ENCODE peak calls at places on chromosomes 3 and 15, in four cellular contexts. D is fibroblast of lung, W is neural progenitor cell, B is astrocyte. J is an unnamed sample. For H4K20me1, the result is how much of the 10 kb centered on the place peaks cover.

GRCh38 chr3:97432914-97433313 is 331.6 kb upstream of the ARL6 start:
- DNase-seq in D (no peak), W (no peak), B (no peak), J (no peak)

GRCh38 chr15:65583701-65584100 is 27.2 kb downstream of the INTS14 start:
- DNase-seq in D (peak), W (peak), B (peak), J (no peak)

GRCh38 chr3:170437696-170438407 is 19.2 kb downstream of the CLDN11 start:
- DNase-seq in D (no peak), W (no peak), B (no peak), J (no peak)

GRCh38 chr3:23738946-23739345 is 66.8 kb upstream of the UBE2E1 start:
- DNase-seq in D (peak), W (no peak), B (peak), J (no peak)

GRCh38 chr3:50480471-50480870 is 23.0 kb downstream of the CACNA2D2 start:
- DNase-seq in D (no peak), W (no peak), B (no peak), J (no peak)

GRCh38 chr3:106631378-106632083 is 745.7 kb upstream of the CCDC54 start:
- DNase-seq in D (peak), W (no peak), B (peak), J (no peak)

GRCh38 chr3:155233213-155233612 is 60.3 kb downstream of the STRIT1 start:
- DNase-seq in D (peak), W (no peak), B (peak), J (peak)

GRCh38 chr3:128969993-128970740 is 23.7 kb downstream of the CFAP92 start:
- DNase-seq in D (peak), W (peak), B (no peak), J (peak)

GRCh38 chr3:103077910-103078309 is 643.1 kb downstream of the ZPLD1 start:
- DNase-seq in D (no peak), W (no peak), B (no peak), J (no peak)

GRCh38 chr15:36758800-36759199 is 179.4 kb downstream of the CDIN1 start:
- DNase-seq in D (no peak), W (no peak), B (no peak), J (no peak)

GRCh38 chr15:101325263-101326025 is 30.4 kb upstream of the SNRPA1 start:
- DNase-seq in D (no peak), W (no peak), B (no peak), J (peak)

GRCh38 chr3:39378092-39378491 is 5.1 kb upstream of the SLC25A38 start:
- DNase-seq in D (peak), W (peak), B (no peak), J (no peak)

GRCh38 chr3:100108464-100109079 is 5.7 kb downstream of the FILIP1L start:
- DNase-seq in D (no peak), W (no peak), B (no peak), J (no peak)

GRCh38 chr3:171184372-171184771 is 157.9 kb upstream of the SLC2A2 start:
- DNase-seq in D (no peak), W (no peak), B (no peak), J (no peak)

DNA sequence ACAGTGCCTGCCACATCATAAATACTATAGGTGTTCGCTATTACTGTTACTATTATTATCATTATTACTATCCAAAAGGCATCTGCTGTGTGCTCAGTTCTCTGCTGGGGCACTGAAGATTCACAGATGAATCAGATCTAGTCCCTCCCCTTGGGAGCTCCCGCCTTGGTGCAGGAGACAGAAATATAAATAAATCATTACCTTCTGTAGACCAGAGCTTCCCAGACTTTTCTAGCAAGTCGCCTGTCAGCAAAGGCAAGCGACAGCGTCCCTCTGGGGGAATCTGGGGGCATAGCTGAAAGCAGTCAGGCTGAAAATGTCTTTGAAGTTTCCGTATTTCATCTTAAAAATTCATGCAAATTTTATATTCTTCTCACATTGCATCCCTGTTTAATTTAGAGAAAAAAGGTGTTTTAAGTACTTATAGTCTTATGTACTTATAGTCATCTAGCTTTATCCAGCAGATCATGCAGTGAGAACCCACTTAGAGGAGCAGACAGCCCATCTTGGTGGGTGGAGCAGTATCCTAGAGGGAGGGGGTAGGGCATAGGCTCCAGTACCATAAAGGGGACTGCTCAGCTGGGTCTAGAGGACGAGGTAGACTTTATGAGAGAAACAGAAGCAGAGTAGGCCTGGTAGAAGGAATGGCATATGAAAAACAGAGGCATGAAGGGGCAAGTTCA is 10.4 kb upstream of the BRPF1 start:
- DNase-seq in D (no peak), W (no peak), B (no peak), J (no peak)
- H3K4me2 ChIP-seq in D (no peak), W (no peak), B (no peak), J (no peak)

GRCh38 chr3:44965165-44965564 is 10.8 kb downstream of the ZDHHC3 start:
- DNase-seq in D (no peak), W (no peak), B (no peak), J (no peak)
- H4K20me1 ChIP-seq in D (under half), W (under half), B (half or more), J (under half)

GRCh38 chr3:177282028-177282655 is 84.9 kb upstream of the TBL1XR1 start:
- DNase-seq in D (no peak), W (no peak), B (no peak), J (no peak)

GRCh38 chr3:177283983-177284382 is 86.7 kb upstream of the TBL1XR1 start:
- DNase-seq in D (no peak), W (no peak), B (no peak), J (no peak)

GRCh38 chr3:177287231-177287630 is 89.9 kb upstream of the TBL1XR1 start:
- DNase-seq in D (no peak), W (no peak), B (no peak), J (no peak)

GRCh38 chr3:177286034-177286433 is 88.8 kb upstream of the TBL1XR1 start:
- DNase-seq in D (no peak), W (no peak), B (no peak), J (no peak)

DNA sequence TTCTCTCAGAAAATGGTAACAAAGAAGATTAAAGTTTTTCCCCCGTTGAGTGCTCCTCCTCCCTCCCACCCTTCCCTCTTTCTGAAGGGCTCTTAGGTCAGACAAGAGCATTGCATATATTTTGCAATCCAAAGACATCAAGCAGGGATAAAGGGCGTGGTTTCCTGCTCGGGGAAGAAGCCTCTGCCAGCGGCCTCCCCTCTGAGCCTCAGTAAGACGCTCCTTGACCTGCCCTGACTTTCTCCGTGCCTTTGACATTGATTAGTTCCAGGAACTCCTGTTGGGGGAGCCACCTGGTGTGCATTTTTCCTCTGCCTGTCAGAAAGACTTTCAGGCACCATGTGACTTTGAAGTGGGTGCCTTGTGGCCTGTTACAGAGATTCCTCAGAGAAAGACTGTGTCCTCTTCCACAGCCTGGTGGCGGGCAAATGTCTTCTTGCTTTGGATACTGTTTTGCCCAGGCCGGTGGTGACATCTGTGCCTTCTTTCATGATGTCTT is 87.2 kb upstream of the TBL1XR1 start:
- DNase-seq in D (peak), W (peak), B (peak), J (no peak)
- TF ChIP-seq CTCF in D (no peak), W (no peak), B (no peak), J (no peak)

DNA sequence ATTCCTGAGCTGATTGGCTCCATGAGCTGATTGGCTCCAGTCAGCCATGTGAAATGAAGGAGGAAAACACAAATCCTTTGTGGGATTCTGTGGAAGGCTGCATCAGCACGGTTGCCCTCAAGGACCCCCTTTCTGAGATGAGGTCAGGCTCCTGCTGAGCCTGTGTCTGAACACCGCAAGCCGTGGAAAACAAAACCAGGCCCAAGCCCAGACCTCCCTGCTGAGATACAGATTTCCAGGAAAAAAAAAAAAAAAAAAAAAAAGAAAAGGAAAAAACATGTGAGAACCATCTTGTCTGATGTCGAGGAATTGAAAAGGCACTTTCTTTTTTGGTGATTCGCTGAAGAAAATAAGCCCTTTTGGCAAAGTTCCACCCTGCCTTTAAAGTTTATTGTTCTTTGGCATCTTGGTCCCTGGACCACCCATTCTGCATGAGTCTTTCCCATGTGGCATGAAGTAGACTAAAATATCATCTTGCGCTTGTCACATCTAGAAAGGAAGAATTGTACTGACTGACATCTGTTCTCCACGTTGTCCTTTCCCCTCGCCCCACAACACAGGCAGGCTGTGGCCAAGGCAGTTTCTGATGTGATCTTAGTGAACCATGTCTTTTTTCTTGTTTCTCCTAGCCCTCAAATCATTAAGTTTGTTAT is 117.6 kb downstream of the CHST2 start:
- DNase-seq in D (peak), W (peak), B (no peak), J (no peak)
- H3K4me2 ChIP-seq in D (no peak), W (peak), B (peak), J (no peak)

GRCh38 chr3:15273214-15273613 is 59.2 kb downstream of the SH3BP5 start:
- DNase-seq in D (no peak), W (no peak), B (no peak), J (no peak)
- H4K20me1 ChIP-seq in D (under half), W (under half), B (under half), J (under half)

GRCh38 chr3:61560452-61561373 is 658 bp upstream of the PTPRG start:
- DNase-seq in D (peak), W (peak), B (peak), J (peak)
- TF ChIP-seq CTCF in D (no peak), W (no peak), B (no peak), J (no peak)

GRCh38 chr15:91849749-91850161 is 3.8 kb upstream of the SLCO3A1 start:
- DNase-seq in D (peak), W (peak), B (peak), J (peak)
- H3K4me2 ChIP-seq in D (no peak), W (no peak), B (no peak), J (no peak)

DNA sequence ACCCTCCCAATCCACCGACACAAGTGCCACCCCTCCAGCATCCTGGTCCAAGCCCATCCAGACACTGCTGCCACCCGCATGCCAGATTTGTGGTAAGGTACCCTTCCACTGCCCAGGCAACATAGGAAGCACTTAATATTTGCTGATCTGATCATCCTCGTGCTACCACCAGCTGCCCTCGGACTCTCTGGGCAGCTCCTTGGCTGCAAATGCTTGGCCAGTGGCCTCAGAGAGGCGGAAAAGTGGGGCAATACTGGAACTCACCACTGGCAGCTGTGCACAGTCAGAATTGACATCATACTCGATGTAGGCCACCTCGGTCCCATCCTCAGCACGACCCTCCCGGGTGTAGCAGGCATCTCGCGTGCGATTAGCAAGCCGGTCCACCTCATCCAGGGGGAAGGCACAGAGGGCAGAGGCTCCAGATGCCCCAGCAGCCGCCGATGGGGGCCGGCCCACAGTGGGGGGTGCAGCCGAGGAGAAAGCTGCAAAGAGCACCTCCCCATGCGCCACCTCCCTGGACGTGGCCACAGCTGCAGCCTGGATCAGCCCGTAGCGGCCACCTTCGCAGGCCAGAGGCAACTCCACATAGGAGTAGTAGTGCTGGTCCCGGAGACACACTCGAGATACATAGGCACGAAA is 6.5 kb downstream of the PLXNB1 start:
- DNase-seq in D (no peak), W (no peak), B (no peak), J (peak)
- H4K20me1 ChIP-seq in D (under half), W (half or more), B (half or more), J (under half)

J was measured in osteoblast.